ENCODE peak calls at places on chromosomes 12 and 14, in five cellular contexts. One of them, this sample, is unnamed.

GRCh38 chr14:58238252-58239247 is 6.1 kb upstream of the PSMA3 start:
- DNase-seq in A549: no peak
- DNase-seq in H1: no peak
- DNase-seq in IMR-90: no peak
- DNase-seq in HCT116: no peak
- DNase-seq in this sample: no peak

GRCh38 chr12:1587927-1588573 is 6.3 kb downstream of the FBXL14 start:
- DNase-seq in A549: no peak
- DNase-seq in H1: no peak
- DNase-seq in IMR-90: peak; percentile 54
- DNase-seq in HCT116: no peak
- DNase-seq in this sample: no peak

GRCh38 chr12:89273525-89273924 is 78.8 kb downstream of the DUSP6 start:
- DNase-seq in A549: no peak
- DNase-seq in H1: no peak
- DNase-seq in IMR-90: no peak
- DNase-seq in HCT116: no peak
- DNase-seq in this sample: no peak

GRCh38 chr12:84920331-84920730 is 7.7 kb upstream of the SLC6A15 start:
- DNase-seq in A549: no peak
- DNase-seq in H1: no peak
- DNase-seq in IMR-90: peak; percentile 4
- DNase-seq in HCT116: no peak
- DNase-seq in this sample: no peak

GRCh38 chr14:99524091-99524661 is 43.0 kb downstream of the CCNK start:
- DNase-seq in A549: no peak
- DNase-seq in H1: no peak
- DNase-seq in IMR-90: no peak
- DNase-seq in HCT116: no peak
- DNase-seq in this sample: no peak

GRCh38 chr12:15982471-15982870 is 71.3 kb downstream of the DERA start:
- DNase-seq in A549: peak; percentile 18
- DNase-seq in H1: no peak
- DNase-seq in IMR-90: peak; percentile 67
- DNase-seq in HCT116: no peak
- DNase-seq in this sample: no peak

GRCh38 chr12:1044697-1045096 is 53.7 kb downstream of the ERC1 start:
- DNase-seq in A549: no peak
- DNase-seq in H1: no peak
- DNase-seq in IMR-90: peak; percentile 53
- DNase-seq in HCT116: no peak
- DNase-seq in this sample: no peak

GRCh38 chr12:10716704-10717315 is 6.3 kb downstream of the YBX3 start:
- DNase-seq in A549: peak; percentile 69
- DNase-seq in H1: no peak
- DNase-seq in IMR-90: peak; percentile 92
- DNase-seq in HCT116: peak; percentile 75
- DNase-seq in this sample: no peak

GRCh38 chr12:50055831-50056628 is 1.4 kb upstream of the ASIC1 start:
- DNase-seq in A549: peak; percentile 59
- DNase-seq in H1: no peak
- DNase-seq in IMR-90: peak; percentile 46
- DNase-seq in HCT116: peak; percentile 48
- DNase-seq in this sample: peak; percentile 30
- H3K4me3 ChIP-seq in A549: peak overlapping the region; percentile 85
- H3K4me3 ChIP-seq in H1: peak overlapping the region; percentile 17
- H3K4me3 ChIP-seq in IMR-90: no peak overlapping the region
- H3K4me3 ChIP-seq in HCT116: no peak overlapping the region
- H3K4me3 ChIP-seq in this sample: no peak overlapping the region

GRCh38 chr12:110756611-110757010 is 13.9 kb upstream of the PPP1CC start:
- DNase-seq in A549: no peak
- DNase-seq in H1: no peak
- DNase-seq in IMR-90: no peak
- DNase-seq in HCT116: no peak
- DNase-seq in this sample: no peak
- TF ChIP-seq CEBPB in A549: no peak
- TF ChIP-seq CEBPB in H1: no peak
- TF ChIP-seq CEBPB in IMR-90: no peak
- TF ChIP-seq CEBPB in HCT116: no peak
- TF ChIP-seq CEBPB in this sample: no peak

GRCh38 chr12:50212071-50212467 is 44.9 kb upstream of the CERS5 start:
- DNase-seq in A549: no peak
- DNase-seq in H1: no peak
- DNase-seq in IMR-90: no peak
- DNase-seq in HCT116: no peak
- DNase-seq in this sample: no peak
- H3K4me3 ChIP-seq in A549: no peak overlapping the region
- H3K4me3 ChIP-seq in H1: no peak overlapping the region
- H3K4me3 ChIP-seq in IMR-90: no peak overlapping the region
- H3K4me3 ChIP-seq in HCT116: no peak overlapping the region
- H3K4me3 ChIP-seq in this sample: no peak overlapping the region

DNA sequence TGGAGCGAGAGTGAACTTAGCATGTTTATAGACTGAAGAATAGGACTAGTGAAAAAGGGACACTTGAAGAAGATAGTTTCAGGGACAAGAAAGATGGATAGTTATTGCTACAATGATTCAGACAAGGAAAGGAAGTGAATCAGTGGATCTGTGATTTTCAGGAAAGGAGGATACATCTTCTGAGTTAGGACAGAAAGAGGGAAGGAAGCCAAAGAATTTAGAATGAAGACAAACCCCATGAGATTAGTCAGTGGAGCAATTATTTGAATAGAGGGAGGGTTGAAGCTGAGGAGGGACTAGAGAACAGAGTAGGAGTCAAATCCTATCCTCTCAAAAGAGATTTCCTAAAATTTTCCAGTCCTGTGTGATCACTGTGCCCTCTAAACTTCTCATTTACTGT is 282.7 kb downstream of the AKAP6 start:
- DNase-seq in A549: no peak
- DNase-seq in H1: no peak
- DNase-seq in IMR-90: peak; percentile 80
- DNase-seq in HCT116: no peak
- DNase-seq in this sample: no peak
- TF ChIP-seq CEBPB in A549: no peak
- TF ChIP-seq CEBPB in H1: no peak
- TF ChIP-seq CEBPB in IMR-90: peak; percentile 10
- TF ChIP-seq CEBPB in HCT116: no peak
- TF ChIP-seq CEBPB in this sample: no peak

DNA sequence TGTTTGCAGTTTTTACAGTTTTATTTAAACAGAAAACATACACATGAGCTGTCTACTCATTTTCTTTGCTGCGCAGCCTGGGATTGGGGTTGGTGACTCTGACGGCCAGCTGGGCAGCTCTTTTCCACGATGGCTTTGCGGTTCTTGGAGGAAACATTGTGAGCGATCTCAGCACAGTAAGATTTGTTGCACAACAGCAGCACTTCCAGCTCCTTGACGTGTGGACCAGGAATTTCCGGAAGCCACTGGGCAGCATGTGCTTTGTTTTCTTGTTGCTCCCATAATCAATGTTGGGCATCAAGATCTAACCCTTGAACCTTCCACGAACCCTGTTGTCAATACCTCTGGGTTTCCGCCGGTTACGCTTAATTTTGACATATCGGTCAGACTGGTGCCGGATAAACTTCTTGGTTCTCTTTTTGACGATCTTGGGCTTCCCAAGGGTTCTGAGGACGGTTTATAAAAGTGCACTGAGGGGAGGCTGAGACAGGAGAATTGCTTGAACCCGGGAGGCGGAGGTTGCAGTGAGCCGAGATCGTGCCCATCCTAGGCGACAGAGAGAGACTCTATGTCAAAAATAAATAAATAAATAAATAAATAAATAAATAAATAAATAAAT is 21.8 kb downstream of the FKBP11 start:
- DNase-seq in A549: no peak
- DNase-seq in H1: no peak
- DNase-seq in IMR-90: peak; percentile 32
- DNase-seq in HCT116: no peak
- DNase-seq in this sample: no peak
- H3K4me3 ChIP-seq in A549: peak overlapping the region; percentile 52
- H3K4me3 ChIP-seq in H1: no peak overlapping the region
- H3K4me3 ChIP-seq in IMR-90: no peak overlapping the region
- H3K4me3 ChIP-seq in HCT116: no peak overlapping the region
- H3K4me3 ChIP-seq in this sample: no peak overlapping the region

GRCh38 chr12:116881325-116881866 is at the start of gene HRK:
- DNase-seq in A549: no peak
- DNase-seq in H1: no peak
- DNase-seq in IMR-90: no peak
- DNase-seq in HCT116: no peak
- DNase-seq in this sample: no peak

GRCh38 chr12:116880213-116880816 is 926 bp downstream of the HRK start:
- DNase-seq in A549: no peak
- DNase-seq in H1: no peak
- DNase-seq in IMR-90: no peak
- DNase-seq in HCT116: no peak
- DNase-seq in this sample: no peak

GRCh38 chr12:116881867-116882507 is 746 bp upstream of the HRK start:
- DNase-seq in A549: no peak
- DNase-seq in H1: no peak
- DNase-seq in IMR-90: no peak
- DNase-seq in HCT116: no peak
- DNase-seq in this sample: no peak

GRCh38 chr12:116880817-116881324 is 370 bp downstream of the HRK start:
- DNase-seq in A549: peak; percentile 76
- DNase-seq in H1: peak; percentile 38
- DNase-seq in IMR-90: peak; percentile 45
- DNase-seq in HCT116: no peak
- DNase-seq in this sample: peak; percentile 27

GRCh38 chr12:116882742-116883141 is 1.5 kb upstream of the HRK start:
- DNase-seq in A549: peak; percentile 75
- DNase-seq in H1: no peak
- DNase-seq in IMR-90: peak; percentile 61
- DNase-seq in HCT116: no peak
- DNase-seq in this sample: no peak
- TF ChIP-seq CEBPB in A549: no peak
- TF ChIP-seq CEBPB in H1: no peak
- TF ChIP-seq CEBPB in IMR-90: no peak
- TF ChIP-seq CEBPB in HCT116: no peak
- TF ChIP-seq CEBPB in this sample: no peak

GRCh38 chr14:105412768-105413541 is 6.7 kb upstream of the MTA1 start:
- DNase-seq in A549: no peak
- DNase-seq in H1: no peak
- DNase-seq in IMR-90: no peak
- DNase-seq in HCT116: no peak
- DNase-seq in this sample: no peak

GRCh38 chr14:105411985-105412767 is 7.5 kb upstream of the MTA1 start:
- DNase-seq in A549: no peak
- DNase-seq in H1: no peak
- DNase-seq in IMR-90: no peak
- DNase-seq in HCT116: no peak
- DNase-seq in this sample: no peak

GRCh38 chr14:105410642-105411016 is 9.0 kb upstream of the MTA1 start:
- DNase-seq in A549: no peak
- DNase-seq in H1: no peak
- DNase-seq in IMR-90: no peak
- DNase-seq in HCT116: no peak
- DNase-seq in this sample: no peak

GRCh38 chr14:105409379-105409778 is 10.2 kb upstream of the MTA1 start:
- DNase-seq in A549: no peak
- DNase-seq in H1: no peak
- DNase-seq in IMR-90: no peak
- DNase-seq in HCT116: no peak
- DNase-seq in this sample: no peak

DNA sequence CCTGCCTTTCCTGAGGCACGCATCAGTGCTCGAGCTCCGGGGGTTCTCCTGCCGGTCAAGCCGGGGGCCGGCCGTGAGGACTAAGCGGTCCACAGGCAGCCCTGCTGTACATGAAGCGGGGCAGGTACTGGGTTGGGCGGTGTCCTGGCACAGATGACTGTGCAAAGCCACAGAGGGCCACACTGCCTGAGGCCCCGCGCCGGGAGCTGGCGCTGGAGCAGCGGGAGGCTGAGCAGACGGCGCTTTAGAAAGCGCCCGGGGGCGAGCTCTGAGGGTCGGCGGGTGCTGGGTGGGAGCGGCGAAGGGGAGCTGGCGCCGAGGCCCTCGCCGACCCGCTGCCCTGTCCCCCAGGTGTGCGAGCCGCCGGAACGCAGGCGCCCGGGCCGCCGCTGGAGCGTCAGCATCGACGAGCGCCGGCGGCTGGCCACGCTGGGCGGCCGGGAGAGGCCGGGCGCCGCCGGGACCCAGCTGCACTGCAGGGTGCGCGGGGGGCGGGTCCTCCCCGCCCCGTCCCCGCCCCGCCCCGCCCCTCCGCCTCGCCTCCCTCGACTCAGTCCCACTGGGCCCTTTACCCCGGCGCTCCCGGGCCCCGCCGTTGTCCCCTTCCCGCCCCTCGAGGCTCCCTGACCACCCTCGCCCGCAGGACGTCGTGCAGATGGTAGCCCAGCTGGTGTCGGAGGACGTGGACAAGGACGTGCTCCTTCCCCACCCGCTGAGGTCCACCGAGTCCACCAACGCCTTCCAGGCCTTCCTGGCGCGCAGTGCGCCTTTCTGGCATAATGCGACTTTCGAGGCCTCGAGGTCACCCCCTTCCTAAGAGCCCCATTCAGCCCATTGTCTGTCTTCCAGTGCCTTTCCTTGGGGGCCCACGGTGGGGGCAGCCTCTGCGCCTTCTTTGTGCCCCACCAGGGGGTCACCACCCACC is 8.3 kb upstream of the MTA1 start:
- DNase-seq in A549: no peak
- DNase-seq in H1: no peak
- DNase-seq in IMR-90: peak; percentile 33
- DNase-seq in HCT116: no peak
- DNase-seq in this sample: no peak
- H3K4me3 ChIP-seq in A549: peak overlapping the region; percentile 31
- H3K4me3 ChIP-seq in H1: peak overlapping the region; percentile 36
- H3K4me3 ChIP-seq in IMR-90: peak overlapping the region; percentile 38
- H3K4me3 ChIP-seq in HCT116: peak overlapping the region; percentile 22
- H3K4me3 ChIP-seq in this sample: peak overlapping the region; percentile 38

DNA sequence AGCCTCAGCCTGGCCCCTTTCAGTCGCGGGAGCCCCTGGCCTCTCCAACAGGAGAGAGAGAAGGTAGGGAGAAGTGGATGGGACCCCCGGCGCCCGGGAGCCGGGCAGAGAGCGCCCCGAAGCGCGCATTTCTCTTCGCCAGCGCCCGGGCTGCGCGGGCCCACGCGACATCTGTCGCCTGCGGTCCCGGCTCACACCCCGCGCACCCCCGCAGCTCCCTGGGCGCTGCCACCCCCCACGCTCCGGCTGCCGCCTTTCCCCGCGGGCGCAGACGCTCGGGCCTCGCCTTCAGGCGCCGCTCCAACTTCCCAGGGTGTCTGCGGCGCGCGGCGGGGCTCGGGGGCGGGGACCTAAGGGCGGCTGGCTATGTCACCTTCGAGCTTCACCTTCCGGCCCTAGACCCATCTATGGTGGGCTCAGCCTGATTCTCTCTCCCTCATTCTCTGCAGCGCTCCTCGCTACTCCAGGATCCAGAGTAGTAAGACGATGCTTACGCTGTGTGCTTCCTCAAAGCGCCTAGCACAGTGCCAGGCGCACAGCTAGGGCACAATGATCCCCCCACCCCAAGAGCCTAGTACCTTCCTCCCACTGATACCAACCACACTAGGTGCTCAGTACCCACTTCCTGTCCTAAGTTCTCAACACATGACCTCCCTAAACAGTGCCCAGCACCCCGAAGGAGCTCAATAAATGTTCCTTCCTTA is 1.6 kb downstream of the HRK start:
- DNase-seq in A549: no peak
- DNase-seq in H1: no peak
- DNase-seq in IMR-90: no peak
- DNase-seq in HCT116: no peak
- DNase-seq in this sample: no peak
- TF ChIP-seq CEBPB in A549: no peak
- TF ChIP-seq CEBPB in H1: no peak
- TF ChIP-seq CEBPB in IMR-90: no peak
- TF ChIP-seq CEBPB in HCT116: no peak
- TF ChIP-seq CEBPB in this sample: no peak

GRCh38 chr12:66668311-66668710 is 10.6 kb downstream of the GRIP1 start:
- DNase-seq in A549: no peak
- DNase-seq in H1: no peak
- DNase-seq in IMR-90: no peak
- DNase-seq in HCT116: no peak
- DNase-seq in this sample: no peak
- H3K4me3 ChIP-seq in A549: no peak overlapping the region
- H3K4me3 ChIP-seq in H1: no peak overlapping the region
- H3K4me3 ChIP-seq in IMR-90: no peak overlapping the region
- H3K4me3 ChIP-seq in HCT116: no peak overlapping the region
- H3K4me3 ChIP-seq in this sample: no peak overlapping the region

This sample was measured in HepG2.